ENCODE peak calls at places on chromosome 14, in ten cellular contexts. P is HCT116; C is cardiac muscle cell; X is thoracic aorta; O is uterus; H is breast epithelium; G is CD8-positive, alpha-beta memory T cell; V is neuronal stem cell; S is heart left ventricle; J is left ventricle myocardium inferior. I is an unnamed sample. For H3K4me1 and H3K9me3, the result is how much of the 10 kb centered on the place peaks cover.

GRCh38 chr14:92600318-92601053 is 86.9 kb downstream of the RIN3 start:
- DNase-seq in S (no peak), X (no peak), C (peak), V (no peak), J (no peak), H (no peak), P (no peak), G (no peak), O (no peak), I (peak)

GRCh38 chr14:68137704-68138619 is 318.4 kb downstream of the RAD51B start:
- DNase-seq in X (peak), V (peak), S (peak), H (no peak), O (peak), G (no peak), P (peak), C (peak), J (no peak), I (no peak)

GRCh38 chr14:74459289-74459946 is 33.4 kb upstream of the SYNDIG1L start:
- DNase-seq in C (peak), S (no peak), P (no peak), O (no peak), H (no peak), X (no peak), J (no peak), V (peak), G (no peak), I (no peak)

GRCh38 chr14:101758913-101759593 is 2.5 kb upstream of the PPP2R5C start:
- DNase-seq in X (no peak), P (no peak), H (no peak), G (no peak), J (no peak), S (no peak), C (no peak), O (no peak), V (no peak), I (no peak)

GRCh38 chr14:83712730-83713129 is 1817.2 kb upstream of the FLRT2 start:
- DNase-seq in X (no peak), P (no peak), C (no peak), O (no peak), J (no peak), S (no peak), G (no peak), H (no peak), V (no peak), I (no peak)

GRCh38 chr14:37262649-37263048 is 64.9 kb downstream of the MIPOL1 start:
- DNase-seq in O (no peak), C (no peak), P (no peak), J (no peak), S (no peak), X (no peak), G (no peak), H (no peak), V (no peak), I (no peak)

GRCh38 chr14:69701857-69702256 is 65.1 kb upstream of the SRSF5 start:
- DNase-seq in X (no peak), S (no peak), O (no peak), P (no peak), C (no peak), J (no peak), G (no peak), V (no peak), H (no peak), I (no peak)

GRCh38 chr14:93086441-93087055 is 29.2 kb downstream of the ITPK1 start:
- DNase-seq in O (no peak), J (peak), H (no peak), X (no peak), G (no peak), P (no peak), V (no peak), S (peak), C (no peak), I (no peak)

GRCh38 chr14:59055439-59056045 is 132.9 kb upstream of the DAAM1 start:
- DNase-seq in C (peak), X (no peak), O (no peak), P (peak), V (peak), G (no peak), J (no peak), H (no peak), S (no peak), I (no peak)

GRCh38 chr14:78851189-78851588 is 681.0 kb downstream of the NRXN3 start:
- DNase-seq in P (no peak), V (no peak), C (no peak), O (no peak), G (no peak), S (no peak), H (no peak), J (no peak), X (no peak), I (no peak)

GRCh38 chr14:88189040-88189839 is 133.8 kb downstream of the KCNK10 start:
- DNase-seq in C (peak), V (peak), X (peak), H (no peak), G (peak), O (peak), P (peak), J (no peak), S (peak), I (peak)

GRCh38 chr14:101077511-101078074 is 174.1 kb upstream of the RTL1 start:
- DNase-seq in O (no peak), J (no peak), X (no peak), S (no peak), P (no peak), C (peak), G (no peak), V (peak), H (no peak), I (no peak)

DNA sequence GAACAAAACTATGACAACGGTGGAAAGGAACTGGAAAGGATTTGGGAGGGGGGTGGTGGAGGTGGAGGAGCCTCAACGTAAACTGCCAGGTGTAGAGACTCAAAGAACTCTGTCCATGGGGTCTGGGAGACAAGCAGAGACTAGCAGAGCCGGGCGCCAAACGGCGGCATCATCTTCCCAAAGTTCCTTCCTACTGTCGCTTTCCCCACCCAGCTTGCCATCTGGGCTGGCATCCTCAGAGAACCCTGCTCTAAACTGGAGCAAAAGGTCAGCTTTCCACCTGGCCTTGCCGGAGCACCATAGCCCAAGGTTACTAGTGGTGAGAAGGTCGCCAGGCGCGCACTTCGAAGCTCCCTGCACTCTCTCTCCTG is 4.0 kb upstream of the IRF2BPL start:
- DNase-seq in G (no peak), J (no peak), O (no peak), V (no peak), P (no peak), X (no peak), C (no peak), S (no peak), H (no peak), I (no peak)
- H3K4me1 ChIP-seq in G (half or more), J (half or more), O (under half), V (under half), P (half or more), X (under half), C (half or more), S (under half), H (under half), I (half or more)

GRCh38 chr14:98602983-98603382 is 669.0 kb downstream of the BCL11B start:
- DNase-seq in V (no peak), P (no peak), X (no peak), C (no peak), H (no peak), O (no peak), J (no peak), S (no peak), G (no peak), I (no peak)
- H3K9me3 ChIP-seq in V (under half), P (under half), X (under half), C (under half), H (under half), O (under half), J (under half), S (under half), G (under half), I (under half)

GRCh38 chr14:95666450-95666849 is 19.8 kb upstream of the TCL1B start:
- DNase-seq in H (no peak), G (no peak), O (no peak), P (no peak), C (no peak), X (no peak), V (no peak), J (no peak), S (no peak), I (no peak)

GRCh38 chr14:95664046-95664445 is 22.2 kb upstream of the TCL1B start:
- DNase-seq in H (no peak), O (no peak), S (no peak), G (no peak), V (no peak), C (no peak), X (no peak), J (no peak), P (no peak), I (no peak)

GRCh38 chr14:95668235-95668772 is 17.9 kb upstream of the TCL1B start:
- DNase-seq in S (no peak), C (no peak), H (no peak), J (no peak), X (no peak), V (no peak), O (no peak), P (no peak), G (no peak), I (no peak)

GRCh38 chr14:95664546-95664945 is 21.7 kb upstream of the TCL1B start:
- DNase-seq in J (no peak), V (no peak), P (no peak), C (no peak), O (no peak), G (no peak), X (no peak), H (no peak), S (no peak), I (no peak)

DNA sequence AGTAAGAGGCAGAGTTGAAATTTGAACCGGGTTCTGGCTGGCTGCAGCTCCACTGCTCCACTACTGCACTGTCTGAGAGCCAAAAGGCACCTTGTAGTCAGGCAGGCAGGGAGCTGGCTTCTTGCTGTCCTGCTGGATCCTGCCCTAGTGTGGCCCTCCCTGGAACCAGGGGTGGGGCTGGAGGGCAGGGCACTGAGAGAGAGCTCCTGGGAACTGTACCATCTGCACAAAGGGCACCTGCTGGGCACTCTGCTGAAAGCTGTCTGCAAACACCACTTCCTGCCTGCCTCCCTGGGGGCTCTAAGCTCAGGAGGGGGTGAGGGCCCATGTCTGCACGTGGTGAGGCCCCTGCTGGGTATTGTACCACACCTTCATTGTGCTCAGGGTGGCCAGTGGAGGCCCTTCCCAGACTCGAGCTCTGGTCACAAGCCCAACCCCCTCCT is 19.0 kb upstream of the TCL1B start:
- DNase-seq in O (no peak), P (no peak), J (no peak), C (no peak), V (no peak), S (no peak), X (no peak), G (no peak), H (no peak), I (no peak)
- H3K4me3 ChIP-seq in O (no peak), P (no peak), J (no peak), C (no peak), V (no peak), S (no peak), X (no peak), G (no peak), H (no peak), I (no peak)

GRCh38 chr14:65241125-65241752 is 138.9 kb upstream of the MAX start:
- DNase-seq in O (no peak), P (no peak), S (no peak), G (no peak), H (no peak), C (no peak), X (no peak), V (no peak), J (no peak), I (no peak)

GRCh38 chr14:65239897-65240296 is 137.6 kb upstream of the MAX start:
- DNase-seq in X (no peak), S (peak), H (no peak), P (no peak), V (no peak), J (no peak), O (no peak), G (no peak), C (no peak), I (no peak)

GRCh38 chr14:65239143-65239672 is 136.9 kb upstream of the MAX start:
- DNase-seq in S (peak), X (no peak), H (no peak), J (no peak), G (no peak), O (no peak), V (no peak), C (peak), P (no peak), I (no peak)

GRCh38 chr14:65243766-65244442 is 141.6 kb upstream of the MAX start:
- DNase-seq in P (no peak), G (no peak), V (no peak), J (no peak), O (no peak), X (no peak), H (no peak), S (no peak), C (peak), I (peak)

GRCh38 chr14:65242732-65243134 is 140.4 kb upstream of the MAX start:
- DNase-seq in C (no peak), V (no peak), P (no peak), J (no peak), O (no peak), S (no peak), H (no peak), X (no peak), G (no peak), I (no peak)
- H3K4me1 ChIP-seq in C (under half), V (under half), P (under half), J (under half), O (under half), S (under half), H (under half), X (under half), G (under half), I (under half)

GRCh38 chr14:89356496-89356895 is 60.5 kb downstream of the FOXN3 start:
- DNase-seq in H (no peak), V (no peak), P (no peak), G (no peak), J (no peak), C (no peak), O (no peak), S (no peak), X (no peak), I (no peak)

GRCh38 chr14:89351364-89351957 is 65.6 kb downstream of the FOXN3 start:
- DNase-seq in H (no peak), S (no peak), X (no peak), P (no peak), J (no peak), O (no peak), G (no peak), C (peak), V (no peak), I (peak)

GRCh38 chr14:89356927-89357326 is 60.1 kb downstream of the FOXN3 start:
- DNase-seq in P (no peak), J (no peak), H (no peak), G (no peak), S (no peak), V (no peak), C (no peak), O (no peak), X (no peak), I (no peak)

GRCh38 chr14:89351958-89352404 is 65.1 kb downstream of the FOXN3 start:
- DNase-seq in X (no peak), C (no peak), O (peak), S (no peak), P (no peak), G (no peak), J (no peak), H (no peak), V (no peak), I (no peak)

DNA sequence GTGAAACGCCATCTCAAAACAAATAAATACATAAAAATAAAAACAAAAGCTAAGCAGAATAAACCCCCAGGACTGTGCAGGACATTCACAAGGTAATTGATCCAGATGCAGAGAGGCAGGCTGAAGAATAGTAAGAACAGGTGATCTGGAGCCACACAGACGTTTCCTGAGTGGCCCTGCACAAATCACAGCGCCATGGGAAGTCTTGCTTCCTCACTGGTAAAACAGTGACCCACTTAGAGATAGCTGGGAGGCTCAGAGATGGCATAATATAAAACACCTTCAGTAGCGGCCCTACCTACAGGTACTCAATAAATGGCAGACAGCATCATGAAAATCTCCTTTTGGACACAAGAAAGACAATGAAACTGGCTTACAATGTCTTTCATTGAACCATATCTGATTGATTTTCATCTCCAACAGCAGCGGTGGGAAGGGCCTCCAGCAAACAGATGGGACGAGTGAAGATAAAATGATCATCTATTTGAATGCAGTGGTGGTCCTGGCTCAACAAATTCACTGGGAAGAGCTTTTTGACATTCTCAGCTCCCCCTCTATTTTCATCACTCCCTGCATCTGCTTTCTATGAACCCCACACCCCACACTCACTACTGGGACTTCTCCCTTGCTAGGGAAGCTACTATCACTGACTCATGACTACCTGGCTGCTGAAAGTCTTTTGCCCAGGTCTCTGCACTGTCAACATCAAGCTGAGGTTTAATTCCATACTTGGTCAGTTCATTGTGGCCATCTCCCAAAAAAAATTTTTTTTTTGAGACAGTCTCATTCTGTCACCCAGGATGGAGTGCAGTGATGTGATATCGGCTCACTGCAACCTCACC is 63.8 kb downstream of the FOXN3 start:
- DNase-seq in X (no peak), P (no peak), S (no peak), V (no peak), G (no peak), C (no peak), J (no peak), O (no peak), H (no peak), I (no peak)
- H3K9me3 ChIP-seq in X (under half), P (under half), S (under half), V (under half), G (under half), C (under half), J (under half), O (under half), H (under half), I (under half)

DNA sequence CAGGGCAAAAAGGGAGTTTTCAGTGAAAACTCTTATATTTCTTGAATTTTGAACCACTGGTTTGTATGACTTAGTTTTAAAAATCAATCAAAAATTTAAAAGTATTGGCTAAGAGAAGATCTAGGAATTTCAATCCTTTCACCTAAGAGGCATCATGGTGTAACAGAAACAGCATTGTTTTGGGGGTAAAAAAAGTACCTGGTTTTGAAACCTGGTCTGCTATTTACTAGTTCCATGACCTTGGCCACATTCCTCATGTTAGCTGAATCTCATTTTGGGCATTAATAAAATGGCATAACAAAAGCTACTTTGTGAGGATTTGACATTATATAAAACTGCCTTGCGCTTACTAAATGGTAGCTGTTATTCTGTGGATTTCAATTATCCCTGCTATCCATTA is 16.7 kb upstream of the GNPNAT1 start:
- DNase-seq in H (no peak), P (no peak), O (no peak), C (no peak), J (no peak), S (no peak), X (no peak), V (no peak), G (no peak), I (no peak)
- H3K4me3 ChIP-seq in H (no peak), P (no peak), O (no peak), C (no peak), J (no peak), S (no peak), X (no peak), V (no peak), G (no peak), I (no peak)

GRCh38 chr14:57559561-57559960 is 65.9 kb upstream of the CCDC198 start:
- DNase-seq in X (no peak), O (no peak), G (no peak), J (no peak), C (no peak), S (no peak), P (no peak), H (no peak), V (peak), I (no peak)

GRCh38 chr14:57560681-57561080 is 67.0 kb upstream of the CCDC198 start:
- DNase-seq in O (no peak), J (no peak), G (no peak), C (no peak), V (no peak), S (no peak), X (no peak), H (no peak), P (no peak), I (no peak)
- H3K4me1 ChIP-seq in O (under half), J (under half), G (under half), C (under half), V (under half), S (under half), X (under half), H (under half), P (under half), I (under half)

I was measured in CD4-positive, CD25-positive, alpha-beta regulatory T cell.